ENCODE peak calls at places on chromosome 1, in ten cellular contexts. One of them, this sample, is unnamed. For H3K4me1 and H3K36me3, the result is how much of the 10 kb centered on the place peaks cover.

GRCh38 chr1:160465123-160465522 is 57.9 kb downstream of the SLAMF6 start:
- DNase-seq in prostate gland: no peak
- DNase-seq in CD4-positive, alpha-beta memory T cell: no peak
- DNase-seq in uterus: no peak
- DNase-seq in testis: no peak
- DNase-seq in lower lobe of right lung: no peak
- DNase-seq in aorta: no peak
- DNase-seq in ovary: no peak
- DNase-seq in SJSA1: no peak
- DNase-seq in breast epithelium: no peak
- DNase-seq in this sample: no peak

GRCh38 chr1:229388876-229389580 is 44.9 kb downstream of the ACTA1 start:
- DNase-seq in lower lobe of right lung: no peak
- DNase-seq in SJSA1: peak
- DNase-seq in prostate gland: no peak
- DNase-seq in CD4-positive, alpha-beta memory T cell: no peak
- DNase-seq in testis: no peak
- DNase-seq in breast epithelium: no peak
- DNase-seq in ovary: no peak
- DNase-seq in uterus: no peak
- DNase-seq in aorta: no peak
- DNase-seq in this sample: no peak

GRCh38 chr1:151989131-151989868 is 4.4 kb downstream of the S100A10 start:
- DNase-seq in aorta: peak
- DNase-seq in prostate gland: peak
- DNase-seq in uterus: peak
- DNase-seq in ovary: peak
- DNase-seq in testis: no peak
- DNase-seq in SJSA1: peak
- DNase-seq in breast epithelium: no peak
- DNase-seq in lower lobe of right lung: peak
- DNase-seq in CD4-positive, alpha-beta memory T cell: no peak
- DNase-seq in this sample: peak

GRCh38 chr1:234756066-234756783 is 146.2 kb upstream of the IRF2BP2 start:
- DNase-seq in breast epithelium: no peak
- DNase-seq in lower lobe of right lung: no peak
- DNase-seq in prostate gland: no peak
- DNase-seq in SJSA1: peak
- DNase-seq in aorta: no peak
- DNase-seq in uterus: no peak
- DNase-seq in ovary: no peak
- DNase-seq in CD4-positive, alpha-beta memory T cell: no peak
- DNase-seq in testis: no peak
- DNase-seq in this sample: no peak

GRCh38 chr1:109262231-109263010 is 13.1 kb downstream of the CELSR2 start:
- DNase-seq in CD4-positive, alpha-beta memory T cell: no peak
- DNase-seq in prostate gland: no peak
- DNase-seq in uterus: no peak
- DNase-seq in ovary: no peak
- DNase-seq in aorta: peak
- DNase-seq in lower lobe of right lung: no peak
- DNase-seq in testis: no peak
- DNase-seq in SJSA1: no peak
- DNase-seq in breast epithelium: no peak
- DNase-seq in this sample: no peak

GRCh38 chr1:159790237-159790917 is 9.6 kb downstream of the DUSP23 start:
- DNase-seq in SJSA1: peak
- DNase-seq in prostate gland: no peak
- DNase-seq in aorta: no peak
- DNase-seq in breast epithelium: no peak
- DNase-seq in ovary: no peak
- DNase-seq in CD4-positive, alpha-beta memory T cell: no peak
- DNase-seq in uterus: no peak
- DNase-seq in lower lobe of right lung: no peak
- DNase-seq in testis: no peak
- DNase-seq in this sample: no peak

GRCh38 chr1:98660941-98661543 is 479 bp upstream of the SNX7 start:
- DNase-seq in prostate gland: no peak
- DNase-seq in breast epithelium: no peak
- DNase-seq in testis: peak
- DNase-seq in SJSA1: no peak
- DNase-seq in uterus: no peak
- DNase-seq in lower lobe of right lung: no peak
- DNase-seq in aorta: no peak
- DNase-seq in CD4-positive, alpha-beta memory T cell: no peak
- DNase-seq in ovary: no peak
- DNase-seq in this sample: no peak

GRCh38 chr1:221865808-221866207 is 123.9 kb upstream of the DUSP10 start:
- DNase-seq in ovary: no peak
- DNase-seq in uterus: no peak
- DNase-seq in SJSA1: no peak
- DNase-seq in prostate gland: no peak
- DNase-seq in lower lobe of right lung: no peak
- DNase-seq in testis: no peak
- DNase-seq in breast epithelium: no peak
- DNase-seq in aorta: no peak
- DNase-seq in CD4-positive, alpha-beta memory T cell: no peak
- DNase-seq in this sample: peak

GRCh38 chr1:112878321-112878720 is 77.7 kb downstream of the SLC16A1 start:
- DNase-seq in breast epithelium: no peak
- DNase-seq in testis: no peak
- DNase-seq in CD4-positive, alpha-beta memory T cell: no peak
- DNase-seq in SJSA1: no peak
- DNase-seq in aorta: no peak
- DNase-seq in ovary: no peak
- DNase-seq in prostate gland: no peak
- DNase-seq in lower lobe of right lung: no peak
- DNase-seq in uterus: no peak
- DNase-seq in this sample: no peak

GRCh38 chr1:85148524-85149250 is 52.1 kb downstream of the SYDE2 start:
- DNase-seq in testis: no peak
- DNase-seq in uterus: no peak
- DNase-seq in aorta: no peak
- DNase-seq in breast epithelium: no peak
- DNase-seq in ovary: no peak
- DNase-seq in prostate gland: no peak
- DNase-seq in SJSA1: no peak
- DNase-seq in CD4-positive, alpha-beta memory T cell: no peak
- DNase-seq in lower lobe of right lung: no peak
- DNase-seq in this sample: no peak

GRCh38 chr1:152000989-152001630 is 7.5 kb upstream of the S100A10 start:
- DNase-seq in lower lobe of right lung: no peak
- DNase-seq in prostate gland: peak
- DNase-seq in testis: no peak
- DNase-seq in uterus: no peak
- DNase-seq in ovary: no peak
- DNase-seq in aorta: no peak
- DNase-seq in CD4-positive, alpha-beta memory T cell: no peak
- DNase-seq in SJSA1: no peak
- DNase-seq in breast epithelium: no peak
- DNase-seq in this sample: no peak

GRCh38 chr1:154157520-154158306 is 2.8 kb upstream of the NUP210L start:
- DNase-seq in CD4-positive, alpha-beta memory T cell: peak
- DNase-seq in ovary: no peak
- DNase-seq in lower lobe of right lung: no peak
- DNase-seq in testis: peak
- DNase-seq in uterus: peak
- DNase-seq in SJSA1: no peak
- DNase-seq in breast epithelium: no peak
- DNase-seq in aorta: no peak
- DNase-seq in prostate gland: no peak
- DNase-seq in this sample: no peak

GRCh38 chr1:40338745-40339419 is 21.8 kb upstream of the COL9A2 start:
- DNase-seq in testis: peak
- DNase-seq in aorta: peak
- DNase-seq in lower lobe of right lung: peak
- DNase-seq in uterus: peak
- DNase-seq in SJSA1: peak
- DNase-seq in CD4-positive, alpha-beta memory T cell: peak
- DNase-seq in breast epithelium: peak
- DNase-seq in ovary: peak
- DNase-seq in prostate gland: peak
- DNase-seq in this sample: peak

GRCh38 chr1:88892146-88892877 is 945 bp upstream of the GTF2B start:
- DNase-seq in breast epithelium: no peak
- DNase-seq in CD4-positive, alpha-beta memory T cell: peak
- DNase-seq in ovary: no peak
- DNase-seq in testis: peak
- DNase-seq in lower lobe of right lung: no peak
- DNase-seq in uterus: no peak
- DNase-seq in aorta: no peak
- DNase-seq in SJSA1: no peak
- DNase-seq in prostate gland: no peak
- DNase-seq in this sample: no peak

GRCh38 chr1:4963251-4963650 is 308.8 kb downstream of the AJAP1 start:
- DNase-seq in uterus: no peak
- DNase-seq in prostate gland: no peak
- DNase-seq in CD4-positive, alpha-beta memory T cell: no peak
- DNase-seq in lower lobe of right lung: no peak
- DNase-seq in aorta: no peak
- DNase-seq in breast epithelium: no peak
- DNase-seq in testis: no peak
- DNase-seq in SJSA1: no peak
- DNase-seq in ovary: no peak
- DNase-seq in this sample: no peak

GRCh38 chr1:145959333-145959732 is 1.5 kb upstream of the LIX1L start:
- DNase-seq in ovary: no peak
- DNase-seq in breast epithelium: no peak
- DNase-seq in testis: no peak
- DNase-seq in uterus: no peak
- DNase-seq in SJSA1: no peak
- DNase-seq in prostate gland: no peak
- DNase-seq in aorta: no peak
- DNase-seq in lower lobe of right lung: no peak
- DNase-seq in CD4-positive, alpha-beta memory T cell: no peak
- DNase-seq in this sample: no peak

GRCh38 chr1:163922743-163923186 is 601.0 kb downstream of the NUF2 start:
- DNase-seq in SJSA1: no peak
- DNase-seq in testis: no peak
- DNase-seq in lower lobe of right lung: no peak
- DNase-seq in uterus: no peak
- DNase-seq in CD4-positive, alpha-beta memory T cell: no peak
- DNase-seq in prostate gland: no peak
- DNase-seq in ovary: no peak
- DNase-seq in breast epithelium: no peak
- DNase-seq in aorta: no peak
- DNase-seq in this sample: no peak

GRCh38 chr1:56510642-56511021 is 68.7 kb downstream of the PLPP3 start:
- DNase-seq in aorta: no peak
- DNase-seq in uterus: no peak
- DNase-seq in CD4-positive, alpha-beta memory T cell: no peak
- DNase-seq in lower lobe of right lung: no peak
- DNase-seq in testis: no peak
- DNase-seq in prostate gland: no peak
- DNase-seq in ovary: no peak
- DNase-seq in breast epithelium: no peak
- DNase-seq in SJSA1: no peak
- DNase-seq in this sample: no peak
- H3K4me1 ChIP-seq in aorta: under half
- H3K4me1 ChIP-seq in uterus: under half
- H3K4me1 ChIP-seq in CD4-positive, alpha-beta memory T cell: under half
- H3K4me1 ChIP-seq in lower lobe of right lung: half or more
- H3K4me1 ChIP-seq in testis: under half
- H3K4me1 ChIP-seq in prostate gland: under half
- H3K4me1 ChIP-seq in ovary: under half
- H3K4me1 ChIP-seq in breast epithelium: under half
- H3K4me1 ChIP-seq in SJSA1: under half
- H3K4me1 ChIP-seq in this sample: half or more

DNA sequence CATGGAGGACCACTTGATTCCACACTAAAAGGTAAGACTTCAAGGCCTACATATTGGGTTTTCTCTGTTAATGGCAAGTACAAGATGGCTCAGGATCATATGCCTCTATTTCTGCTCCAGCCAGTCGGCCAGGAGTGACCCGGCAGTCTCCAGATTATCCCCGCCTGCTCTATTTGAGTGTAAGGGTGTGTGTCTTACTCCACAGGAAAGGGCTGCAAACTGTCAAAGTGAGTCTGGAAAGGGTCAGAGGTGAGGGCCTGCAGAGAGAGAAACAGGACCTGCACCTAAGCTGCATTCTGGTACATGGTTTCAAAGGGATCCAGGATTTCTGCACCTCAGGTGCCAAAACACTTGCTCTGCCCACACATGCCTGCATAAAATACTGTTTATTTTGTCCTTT is 9.2 kb downstream of the ZNF692 start:
- DNase-seq in prostate gland: no peak
- DNase-seq in uterus: no peak
- DNase-seq in ovary: no peak
- DNase-seq in lower lobe of right lung: no peak
- DNase-seq in breast epithelium: no peak
- DNase-seq in CD4-positive, alpha-beta memory T cell: no peak
- DNase-seq in testis: no peak
- DNase-seq in SJSA1: no peak
- DNase-seq in aorta: no peak
- DNase-seq in this sample: no peak
- H3K36me3 ChIP-seq in prostate gland: under half
- H3K36me3 ChIP-seq in uterus: under half
- H3K36me3 ChIP-seq in ovary: under half
- H3K36me3 ChIP-seq in lower lobe of right lung: half or more
- H3K36me3 ChIP-seq in breast epithelium: under half
- H3K36me3 ChIP-seq in CD4-positive, alpha-beta memory T cell: half or more
- H3K36me3 ChIP-seq in testis: under half
- H3K36me3 ChIP-seq in SJSA1: half or more
- H3K36me3 ChIP-seq in aorta: under half
- H3K36me3 ChIP-seq in this sample: under half

GRCh38 chr1:21269461-21270085 is 20.7 kb downstream of the ECE1 start:
- DNase-seq in testis: peak
- DNase-seq in SJSA1: no peak
- DNase-seq in uterus: no peak
- DNase-seq in aorta: no peak
- DNase-seq in breast epithelium: no peak
- DNase-seq in lower lobe of right lung: no peak
- DNase-seq in CD4-positive, alpha-beta memory T cell: no peak
- DNase-seq in prostate gland: no peak
- DNase-seq in ovary: peak
- DNase-seq in this sample: no peak
- H3K4me1 ChIP-seq in testis: half or more
- H3K4me1 ChIP-seq in SJSA1: under half
- H3K4me1 ChIP-seq in uterus: under half
- H3K4me1 ChIP-seq in aorta: under half
- H3K4me1 ChIP-seq in breast epithelium: under half
- H3K4me1 ChIP-seq in lower lobe of right lung: under half
- H3K4me1 ChIP-seq in CD4-positive, alpha-beta memory T cell: under half
- H3K4me1 ChIP-seq in prostate gland: under half
- H3K4me1 ChIP-seq in ovary: under half
- H3K4me1 ChIP-seq in this sample: under half

GRCh38 chr1:21841852-21842466 is 29.9 kb downstream of the LDLRAD2 start:
- DNase-seq in ovary: no peak
- DNase-seq in SJSA1: no peak
- DNase-seq in uterus: no peak
- DNase-seq in prostate gland: no peak
- DNase-seq in CD4-positive, alpha-beta memory T cell: no peak
- DNase-seq in aorta: no peak
- DNase-seq in breast epithelium: no peak
- DNase-seq in testis: no peak
- DNase-seq in lower lobe of right lung: no peak
- DNase-seq in this sample: no peak
- H3K36me3 ChIP-seq in ovary: under half
- H3K36me3 ChIP-seq in SJSA1: half or more
- H3K36me3 ChIP-seq in uterus: under half
- H3K36me3 ChIP-seq in prostate gland: under half
- H3K36me3 ChIP-seq in CD4-positive, alpha-beta memory T cell: under half
- H3K36me3 ChIP-seq in aorta: under half
- H3K36me3 ChIP-seq in breast epithelium: under half
- H3K36me3 ChIP-seq in testis: under half
- H3K36me3 ChIP-seq in lower lobe of right lung: half or more
- H3K36me3 ChIP-seq in this sample: half or more

This sample was measured in gastrocnemius medialis.